ENCODE peak calls at places on chromosomes 11 and 22, in eight cellular contexts. R, M, H, F, T, W, D and Y are unnamed samples.

GRCh38 chr22:31091106-31091975 is 10.2 kb downstream of the SMTN start:
- DNase-seq in R (no peak), M (peak; percentile 98), H (no peak), F (peak; percentile 11), T (peak; percentile 62), W (no peak), D (peak; percentile 30), Y (peak; percentile 11)

GRCh38 chr11:8293171-8293570 is 29.5 kb upstream of the LMO1 start:
- DNase-seq in R (peak; percentile 32), M (no peak), H (no peak), F (no peak), T (no peak), W (no peak), D (no peak), Y (no peak)

GRCh38 chr22:48943567-48944432 is 883.9 kb downstream of the BRD1 start:
- DNase-seq in R (peak; percentile 69), M (peak; percentile 33), H (no peak), F (peak; percentile 82), T (peak; percentile 7), W (peak; percentile 88), D (no peak), Y (no peak)

GRCh38 chr11:122308286-122308685 is 192.3 kb upstream of the BLID start:
- DNase-seq in R (no peak), M (no peak), H (no peak), F (no peak), T (no peak), W (no peak), D (no peak), Y (no peak)

GRCh38 chr22:50548046-50548912 is 2.6 kb downstream of the KLHDC7B start:
- DNase-seq in R (peak; percentile 92), M (no peak), H (no peak), F (peak; percentile 38), T (peak; percentile 50), W (no peak), D (no peak), Y (peak; percentile 81)

GRCh38 chr11:29005401-29005980 is 897.3 kb downstream of the METTL15 start:
- DNase-seq in R (no peak), M (no peak), H (no peak), F (no peak), T (no peak), W (no peak), D (peak; percentile 47), Y (no peak)

GRCh38 chr11:77071671-77072605 is 5.2 kb downstream of the CAPN5 start:
- DNase-seq in R (no peak), M (peak; percentile 62), H (peak; percentile 37), F (no peak), T (peak; percentile 25), W (no peak), D (no peak), Y (no peak)

GRCh38 chr11:66950113-66950535 is 8.1 kb downstream of the PC start:
- DNase-seq in R (no peak), M (peak; percentile 67), H (no peak), F (no peak), T (peak; percentile 57), W (no peak), D (peak; percentile 35), Y (no peak)

GRCh38 chr22:42283288-42284229 is 13.1 kb upstream of the TCF20 start:
- DNase-seq in R (peak; percentile 70), M (no peak), H (no peak), F (peak; percentile 48), T (no peak), W (no peak), D (no peak), Y (no peak)

GRCh38 chr22:24440270-24440717 is 12.9 kb downstream of the ADORA2A start:
- DNase-seq in R (peak; percentile 83), M (no peak), H (no peak), F (no peak), T (no peak), W (no peak), D (no peak), Y (no peak)

GRCh38 chr11:9953994-9954626 is 290.2 kb downstream of the SWAP70 start:
- DNase-seq in R (no peak), M (no peak), H (no peak), F (no peak), T (no peak), W (no peak), D (no peak), Y (no peak)

GRCh38 chr11:79062814-79063762 is 377.7 kb downstream of the TENM4 start:
- DNase-seq in R (no peak), M (no peak), H (no peak), F (peak; percentile 73), T (no peak), W (no peak), D (peak; percentile 80), Y (no peak)

GRCh38 chr11:36195496-36196346 is 93.5 kb downstream of the COMMD9 start:
- DNase-seq in R (no peak), M (no peak), H (no peak), F (peak; percentile 73), T (no peak), W (no peak), D (no peak), Y (no peak)

GRCh38 chr11:789951-790350 is at the start of gene CEND1:
- DNase-seq in R (no peak), M (no peak), H (no peak), F (peak; percentile 95), T (no peak), W (no peak), D (peak; percentile 79), Y (peak; percentile 75)

GRCh38 chr11:64935634-64936081 is at the start of gene GPHA2:
- DNase-seq in R (no peak), M (no peak), H (no peak), F (no peak), T (no peak), W (no peak), D (peak; percentile 90), Y (no peak)
- TF ChIP-seq POLR2AphosphoS5 in R (no peak), M (no peak), H (no peak), F (no peak), T (no peak), W (no peak), D (no peak), Y (no peak)

GRCh38 chr11:61375709-61376108 is 13.5 kb downstream of the TMEM138 start:
- DNase-seq in R (no peak), M (no peak), H (no peak), F (no peak), T (no peak), W (no peak), D (no peak), Y (no peak)

GRCh38 chr11:61372659-61373058 is 10.5 kb downstream of the TMEM138 start:
- DNase-seq in R (no peak), M (no peak), H (no peak), F (no peak), T (no peak), W (no peak), D (peak; percentile 11), Y (no peak)

GRCh38 chr11:61367406-61367805 is 5.2 kb downstream of the TMEM138 start:
- DNase-seq in R (no peak), M (no peak), H (no peak), F (no peak), T (no peak), W (no peak), D (no peak), Y (no peak)

GRCh38 chr11:61369372-61370348 is 7.5 kb downstream of the TMEM138 start:
- DNase-seq in R (no peak), M (peak; percentile 76), H (no peak), F (no peak), T (no peak), W (no peak), D (no peak), Y (no peak)

GRCh38 chr11:61370349-61371005 is 8.3 kb downstream of the TMEM138 start:
- DNase-seq in R (no peak), M (no peak), H (no peak), F (no peak), T (no peak), W (no peak), D (no peak), Y (no peak)
- TF ChIP-seq POLR2AphosphoS5 in R (no peak), M (no peak), H (no peak), F (no peak), T (no peak), W (no peak), D (no peak), Y (no peak)

GRCh38 chr11:19951558-19952083 is 208.7 kb downstream of the DBX1 start:
- DNase-seq in R (no peak), M (no peak), H (peak; percentile 2), F (peak; percentile 42), T (no peak), W (no peak), D (peak; percentile 86), Y (peak; percentile 20)
- TF ChIP-seq POLR2AphosphoS5 in R (no peak), M (peak; percentile 51), H (no peak), F (no peak), T (no peak), W (no peak), D (no peak), Y (no peak)

GRCh38 chr11:69448471-69449284 is 32.8 kb upstream of the LINC01488 start:
- DNase-seq in R (peak; percentile 53), M (no peak), H (no peak), F (no peak), T (no peak), W (no peak), D (no peak), Y (no peak)
- TF ChIP-seq POLR2AphosphoS5 in R (no peak), M (no peak), H (no peak), F (no peak), T (no peak), W (no peak), D (no peak), Y (no peak)

GRCh38 chr11:115919341-115920086 is 415.3 kb upstream of the CADM1 start:
- DNase-seq in R (no peak), M (no peak), H (no peak), F (no peak), T (no peak), W (no peak), D (no peak), Y (no peak)
- TF ChIP-seq POLR2AphosphoS5 in R (no peak), M (no peak), H (no peak), F (no peak), T (no peak), W (no peak), D (no peak), Y (no peak)

GRCh38 chr22:46453006-46453828 is 84.2 kb downstream of the CELSR1 start:
- DNase-seq in R (no peak), M (no peak), H (no peak), F (no peak), T (no peak), W (no peak), D (no peak), Y (no peak)
- TF ChIP-seq POLR2AphosphoS5 in R (no peak), M (no peak), H (no peak), F (no peak), T (no peak), W (no peak), D (no peak), Y (no peak)

GRCh38 chr11:85685131-85685819 is 720 bp downstream of the CCDC89 start:
- DNase-seq in R (peak; percentile 54), M (peak; percentile 70), H (no peak), F (peak; percentile 28), T (no peak), W (no peak), D (no peak), Y (no peak)
- TF ChIP-seq POLR2AphosphoS5 in R (peak; percentile 41), M (peak; percentile 53), H (no peak), F (no peak), T (no peak), W (no peak), D (no peak), Y (no peak)